ENCODE peak calls at places on chromosomes 5 and 9, in nine cellular contexts. W is H9; K is tibial artery; D is naive thymus-derived CD4-positive, alpha-beta T cell; T is pancreas; G is ovary; F is adrenal gland; P is osteoblast; N is neuronal stem cell. Q is an unnamed sample. For H3K4me1, the result is how much of the 10 kb centered on the place peaks cover.

GRCh38 chr5:146785065-146785464 is 93.5 kb downstream of the PPP2R2B start:
- DNase-seq in W (no peak), K (no peak), D (no peak), T (no peak), G (no peak), F (peak), P (no peak), N (no peak), Q (no peak)

GRCh38 chr5:20446121-20446520 is 458.1 kb upstream of the CDH18 start:
- DNase-seq in W (no peak), K (no peak), D (no peak), T (no peak), G (no peak), F (no peak), P (no peak), N (no peak), Q (no peak)

GRCh38 chr5:72722792-72723402 is 93.6 kb upstream of the TNPO1 start:
- DNase-seq in W (no peak), K (no peak), D (no peak), T (no peak), G (no peak), F (no peak), P (no peak), N (no peak), Q (no peak)

GRCh38 chr5:119578937-119579336 is 50.4 kb upstream of the FAM170A start:
- DNase-seq in W (peak), K (no peak), D (no peak), T (no peak), G (no peak), F (no peak), P (no peak), N (no peak), Q (no peak)

GRCh38 chr9:38437193-38437823 is 13.1 kb upstream of the IGFBPL1 start:
- DNase-seq in W (no peak), K (no peak), D (no peak), T (no peak), G (no peak), F (no peak), P (peak), N (no peak), Q (no peak)

GRCh38 chr5:35198096-35198495 is 32.2 kb downstream of the PRLR start:
- DNase-seq in W (no peak), K (peak), D (no peak), T (peak), G (peak), F (peak), P (no peak), N (no peak), Q (no peak)

GRCh38 chr5:157167219-157167621 is 1.2 kb upstream of the GARIN3 start:
- DNase-seq in W (no peak), K (no peak), D (no peak), T (no peak), G (no peak), F (no peak), P (peak), N (no peak), Q (no peak)

GRCh38 chr5:78779771-78780616 is 131.4 kb upstream of the LHFPL2 start:
- DNase-seq in W (no peak), K (no peak), D (no peak), T (no peak), G (no peak), F (no peak), P (peak), N (no peak), Q (no peak)

GRCh38 chr9:79325501-79325900 is 246.3 kb upstream of the TLE4 start:
- DNase-seq in W (no peak), K (no peak), D (no peak), T (no peak), G (no peak), F (no peak), P (no peak), N (no peak), Q (no peak)

GRCh38 chr5:116733995-116734716 is 159.5 kb upstream of the SEMA6A start:
- DNase-seq in W (no peak), K (peak), D (no peak), T (no peak), G (peak), F (no peak), P (no peak), N (no peak), Q (no peak)

GRCh38 chr9:98477884-98478283 is 222.4 kb upstream of the TBC1D2 start:
- DNase-seq in W (no peak), K (no peak), D (no peak), T (no peak), G (no peak), F (no peak), P (no peak), N (no peak), Q (no peak)

GRCh38 chr9:126341461-126341860 is 14.8 kb downstream of the MVB12B start:
- DNase-seq in W (no peak), K (no peak), D (no peak), T (no peak), G (no peak), F (no peak), P (no peak), N (no peak), Q (no peak)

GRCh38 chr5:611731-612486 is at the start of gene CEP72:
- DNase-seq in W (peak), K (peak), D (peak), T (peak), G (peak), F (peak), P (peak), N (peak), Q (peak)

GRCh38 chr9:134770972-134771971 is 109.3 kb upstream of the FCN2 start:
- DNase-seq in W (no peak), K (no peak), D (no peak), T (no peak), G (no peak), F (no peak), P (no peak), N (no peak), Q (no peak)

GRCh38 chr5:32190094-32190493 is 16.0 kb upstream of the GOLPH3 start:
- DNase-seq in W (no peak), K (no peak), D (no peak), T (no peak), G (no peak), F (no peak), P (no peak), N (no peak), Q (no peak)

GRCh38 chr9:80146466-80146865 is 574.7 kb downstream of the TLE4 start:
- DNase-seq in W (no peak), K (no peak), D (no peak), T (no peak), G (no peak), F (no peak), P (no peak), N (no peak), Q (no peak)

GRCh38 chr9:124527781-124528180 is 20.6 kb upstream of the NR5A1 start:
- DNase-seq in W (no peak), K (no peak), D (no peak), T (no peak), G (no peak), F (no peak), P (peak), N (no peak), Q (no peak)

GRCh38 chr5:124923131-124923530 is 176.7 kb upstream of the ZNF608 start:
- DNase-seq in W (no peak), K (no peak), D (no peak), T (no peak), G (no peak), F (no peak), P (peak), N (no peak), Q (no peak)

GRCh38 chr9:116587919-116588318 is 99.2 kb upstream of the TRIM32 start:
- DNase-seq in W (no peak), K (no peak), D (no peak), T (no peak), G (no peak), F (no peak), P (no peak), N (no peak), Q (no peak)

GRCh38 chr5:141338538-141339306 is at the start of gene PCDHGA2:
- DNase-seq in W (peak), K (no peak), D (no peak), T (no peak), G (no peak), F (no peak), P (peak), N (no peak), Q (no peak)

GRCh38 chr9:21965401-21965951 is 28.7 kb downstream of the CDKN2A start:
- DNase-seq in W (peak), K (no peak), D (no peak), T (peak), G (no peak), F (peak), P (peak), N (peak), Q (peak)

GRCh38 chr5:89983206-89983605 is 426.4 kb downstream of the CETN3 start:
- DNase-seq in W (no peak), K (no peak), D (no peak), T (no peak), G (no peak), F (no peak), P (peak), N (no peak), Q (no peak)

GRCh38 chr5:111942661-111943401 is 185.8 kb upstream of the NREP start:
- DNase-seq in W (no peak), K (no peak), D (no peak), T (no peak), G (no peak), F (no peak), P (no peak), N (no peak), Q (no peak)

GRCh38 chr9:114558027-114558675 is 29.4 kb upstream of the ATP6V1G1 start:
- DNase-seq in W (no peak), K (no peak), D (no peak), T (no peak), G (no peak), F (no peak), P (no peak), N (no peak), Q (no peak)

GRCh38 chr9:93024986-93025630 is 33.4 kb upstream of the SUSD3 start:
- DNase-seq in W (no peak), K (no peak), D (peak), T (no peak), G (no peak), F (no peak), P (peak), N (no peak), Q (peak)

GRCh38 chr9:119933191-119933590 is 564.0 kb upstream of the BRINP1 start:
- DNase-seq in W (no peak), K (no peak), D (no peak), T (no peak), G (no peak), F (no peak), P (no peak), N (no peak), Q (no peak)

GRCh38 chr9:20640331-20641187 is 18.3 kb upstream of the MLLT3 start:
- DNase-seq in W (no peak), K (no peak), D (peak), T (peak), G (peak), F (peak), P (no peak), N (no peak), Q (peak)

GRCh38 chr9:134214766-134215394 is 50.5 kb upstream of the RNU6ATAC start:
- DNase-seq in W (no peak), K (no peak), D (no peak), T (peak), G (peak), F (peak), P (peak), N (no peak), Q (no peak)

GRCh38 chr5:74885170-74885569 is 19.0 kb upstream of the FAM169A start:
- DNase-seq in W (no peak), K (no peak), D (no peak), T (no peak), G (no peak), F (no peak), P (no peak), N (no peak), Q (no peak)

GRCh38 chr9:74330487-74331214 is 166.5 kb upstream of the RORB start:
- DNase-seq in W (no peak), K (no peak), D (no peak), T (no peak), G (no peak), F (no peak), P (no peak), N (no peak), Q (no peak)

GRCh38 chr5:77389746-77390145 is 102.4 kb downstream of the WDR41 start:
- DNase-seq in W (no peak), K (no peak), D (no peak), T (no peak), G (no peak), F (no peak), P (no peak), N (no peak), Q (no peak)
- H3K4me1 ChIP-seq in W (under half), K (under half), D (under half), T (under half), G (under half), F (under half), P (under half), N (under half), Q (under half)

DNA sequence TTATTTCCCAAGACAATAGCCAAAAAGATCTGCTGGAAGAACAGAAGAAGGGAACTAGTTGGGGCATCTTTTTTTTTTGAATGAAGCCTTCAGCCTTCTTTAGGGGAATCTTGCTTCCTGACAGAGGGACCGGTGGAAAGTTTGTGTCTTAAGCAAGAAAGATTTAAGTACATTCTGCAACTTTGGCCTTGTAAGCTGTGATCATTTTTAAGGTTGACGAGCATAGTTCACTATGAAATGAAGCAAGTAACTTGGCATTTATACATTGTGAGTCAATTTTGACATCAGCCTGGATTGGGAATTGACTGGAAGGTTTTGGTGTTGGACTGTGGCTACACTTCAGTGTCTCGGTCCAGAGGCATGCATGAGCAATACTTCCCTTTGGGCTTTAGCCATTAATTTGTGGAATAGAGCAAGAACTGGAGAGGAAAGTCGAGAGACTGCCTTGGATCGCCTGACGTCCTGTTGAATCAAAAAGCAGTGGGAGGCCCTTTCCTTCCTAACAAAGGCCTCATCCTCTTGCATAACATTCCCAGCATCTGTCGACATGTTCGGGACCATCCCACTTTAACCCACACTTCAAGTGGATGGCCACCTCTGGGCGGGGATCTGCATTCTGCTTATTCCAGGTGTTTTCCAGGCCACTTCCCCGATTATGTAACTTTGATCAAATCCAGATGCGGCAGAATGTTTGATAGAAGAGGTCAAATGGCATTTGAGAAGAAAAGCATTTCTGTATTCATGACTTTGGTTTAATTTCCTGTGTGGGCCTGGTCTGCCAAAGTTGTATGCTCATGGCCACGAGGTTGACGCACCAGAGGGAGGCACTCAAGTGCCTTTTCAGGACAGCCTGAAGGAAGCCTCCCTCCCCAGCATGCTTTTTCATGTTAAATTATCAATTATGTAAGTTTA is 12.5 kb downstream of the ABL1 start:
- DNase-seq in W (peak), K (peak), D (no peak), T (no peak), G (peak), F (peak), P (peak), N (no peak), Q (no peak)
- H3K4me1 ChIP-seq in W (under half), K (half or more), D (under half), T (under half), G (under half), F (half or more), P (half or more), N (under half), Q (under half)

DNA sequence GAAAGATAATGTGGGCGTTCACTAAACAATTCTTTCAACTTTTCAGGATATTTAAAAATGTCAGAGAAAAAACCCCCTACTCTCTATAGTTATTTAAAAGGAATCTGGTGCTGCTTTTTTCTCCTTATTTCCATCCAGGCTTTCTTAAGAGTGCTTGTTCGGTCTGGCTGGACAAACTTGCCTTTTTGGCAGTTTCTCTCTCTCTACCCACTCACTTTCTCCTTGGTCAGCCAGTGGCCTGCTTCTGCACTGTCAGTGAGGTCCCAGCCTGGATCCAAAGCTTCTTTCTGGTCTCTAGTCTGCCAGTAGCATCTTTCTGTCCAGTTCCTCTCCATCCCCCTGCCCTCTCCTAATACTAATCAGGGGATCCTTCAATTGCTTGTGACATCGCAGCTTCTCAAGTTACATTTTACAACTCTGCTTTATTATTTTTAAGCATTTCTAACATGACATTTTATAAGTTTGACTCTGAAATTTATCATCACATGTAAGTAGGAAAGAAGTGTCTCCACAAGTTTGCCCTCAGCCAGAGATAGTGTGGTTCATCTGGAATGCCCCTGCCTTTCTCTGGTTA is 50.4 kb downstream of the PIK3R1 start:
- DNase-seq in W (no peak), K (no peak), D (no peak), T (no peak), G (no peak), F (no peak), P (peak), N (no peak), Q (no peak)
- H3K4me1 ChIP-seq in W (under half), K (half or more), D (half or more), T (under half), G (under half), F (half or more), P (under half), N (under half), Q (half or more)

DNA sequence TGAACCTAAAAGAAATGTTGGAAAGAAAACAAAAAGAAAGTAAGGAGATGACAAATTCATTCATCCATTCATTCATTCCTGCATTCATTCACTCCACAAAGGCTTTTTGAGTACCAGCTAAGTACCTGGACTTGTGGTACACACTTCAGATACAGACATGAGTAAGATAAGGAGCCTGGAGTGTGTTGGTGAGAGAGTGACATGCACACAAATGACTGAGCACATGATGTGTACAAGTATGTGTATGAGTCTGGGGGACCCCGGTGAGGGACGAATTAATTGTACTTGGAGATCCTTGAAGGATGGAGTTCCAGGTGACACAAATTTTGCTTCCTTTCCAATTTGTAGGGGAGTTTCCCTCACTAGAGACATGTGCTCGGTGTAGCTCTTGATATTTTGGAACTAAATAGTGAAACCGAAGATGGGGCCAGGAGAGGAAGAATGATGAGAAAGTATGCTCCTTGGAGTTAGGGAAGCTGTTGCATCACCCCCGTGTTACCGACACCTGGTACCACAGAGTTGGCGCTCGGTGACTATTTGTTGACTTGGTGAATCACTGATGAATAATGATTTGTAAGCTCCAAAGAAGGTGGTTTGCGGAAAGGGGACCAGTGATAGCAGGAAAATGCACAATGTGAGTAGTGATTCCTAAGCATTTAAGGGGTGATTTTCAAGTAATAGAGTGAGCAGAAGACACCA is 509.8 kb downstream of the CCDC171 start:
- DNase-seq in W (no peak), K (no peak), D (no peak), T (no peak), G (no peak), F (no peak), P (peak), N (no peak), Q (no peak)
- H3K4me1 ChIP-seq in W (under half), K (under half), D (under half), T (under half), G (under half), F (under half), P (under half), N (under half), Q (under half)

GRCh38 chr9:95060916-95061315 is 256.6 kb downstream of the FANCC start:
- DNase-seq in W (no peak), K (no peak), D (no peak), T (no peak), G (no peak), F (no peak), P (no peak), N (no peak), Q (no peak)

GRCh38 chr9:95061916-95062600 is 255.5 kb downstream of the FANCC start:
- DNase-seq in W (no peak), K (no peak), D (no peak), T (no peak), G (no peak), F (no peak), P (no peak), N (no peak), Q (no peak)

GRCh38 chr9:95065224-95065623 is 252.3 kb downstream of the FANCC start:
- DNase-seq in W (no peak), K (peak), D (no peak), T (no peak), G (no peak), F (no peak), P (no peak), N (no peak), Q (no peak)

GRCh38 chr9:95062601-95063065 is 254.9 kb downstream of the FANCC start:
- DNase-seq in W (no peak), K (no peak), D (no peak), T (no peak), G (no peak), F (no peak), P (no peak), N (no peak), Q (no peak)

DNA sequence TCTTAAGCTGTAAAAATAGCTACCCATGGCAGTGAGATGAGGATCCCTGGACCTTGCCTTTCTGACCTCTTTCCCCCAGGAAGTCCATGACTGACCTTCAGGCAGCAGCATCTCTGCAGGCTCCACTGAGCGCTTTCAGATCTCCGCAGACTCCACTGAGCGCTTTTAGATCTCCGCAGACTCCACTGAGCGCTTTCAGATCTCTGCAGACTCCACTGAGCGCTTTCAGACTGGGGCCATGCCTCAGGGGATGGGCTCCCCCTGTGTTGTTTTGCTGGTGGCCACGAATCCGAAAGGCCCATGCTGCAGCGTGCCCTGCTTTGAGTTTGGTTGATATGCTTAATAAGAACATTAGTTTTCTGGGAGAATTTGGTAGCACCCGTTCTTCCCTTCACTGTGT is 254.2 kb downstream of the FANCC start:
- DNase-seq in W (no peak), K (no peak), D (no peak), T (no peak), G (no peak), F (no peak), P (no peak), N (no peak), Q (no peak)
- H3K4me1 ChIP-seq in W (under half), K (half or more), D (under half), T (under half), G (under half), F (half or more), P (half or more), N (under half), Q (under half)